ENCODE peak calls at places on chromosomes 12 and 14, in ten cellular contexts. U is MV-4-11; Y is nucleus accumbens; L is GM12892; M is midbrain; A is activated CD4-positive, alpha-beta T cell treated with anti-CD3 and anti-CD28 coated beads, Interleukin-2, amount 50 U/mL, for 24 hours; S is NCI-H2029 treated with DMSO at 0.1 percent for 48 hours; G is activated T-helper 1 cell treated with anti-CD3 and anti-CD28 coated beads, Interleukin-12 subunit alpha, Interleukin-12 subunit beta, Interleukin-2, Interleukin-4 antibody, amounts not matched to agents 30 ng/mL and 10 ng/mL and 1 ng/mL, durations not matched to agents 14 hours and 24 hours and 36 hours; K is heart right ventricle; W is frontal cortex. P is an unnamed sample.

GRCh38 chr14:50943261-50943942 is 881 bp downstream of the PYGL start:
- DNase-seq in Y (no peak), W (no peak), G (no peak), L (no peak), S (no peak), U (peak), K (peak), M (no peak), A (no peak), P (no peak)

GRCh38 chr14:64835431-64835830 is 44.3 kb downstream of the SPTB start:
- DNase-seq in M (no peak), U (no peak), W (no peak), L (no peak), A (no peak), S (no peak), G (no peak), Y (no peak), K (no peak), P (no peak)

GRCh38 chr12:1019283-1019682 is 28.3 kb downstream of the ERC1 start:
- DNase-seq in Y (no peak), M (no peak), K (no peak), W (no peak), S (no peak), A (no peak), L (no peak), G (no peak), U (no peak), P (no peak)

GRCh38 chr12:45327823-45328383 is 112.0 kb downstream of the ANO6 start:
- DNase-seq in S (no peak), K (no peak), U (no peak), L (no peak), Y (no peak), G (no peak), W (no peak), A (no peak), M (no peak), P (no peak)

GRCh38 chr14:68772761-68773381 is 20.0 kb downstream of the ZFP36L1 start:
- DNase-seq in K (no peak), Y (no peak), W (no peak), U (no peak), S (no peak), A (no peak), G (no peak), M (no peak), L (no peak), P (no peak)

GRCh38 chr14:64478634-64479250 is 13.4 kb downstream of the AKAP5 start:
- DNase-seq in K (no peak), S (no peak), U (no peak), Y (no peak), M (peak), A (no peak), G (no peak), L (no peak), W (no peak), P (no peak)

GRCh38 chr14:44833376-44833775 is 128.4 kb downstream of the KLHL28 start:
- DNase-seq in W (no peak), U (no peak), S (no peak), Y (no peak), A (no peak), G (no peak), M (no peak), K (no peak), L (no peak), P (no peak)

GRCh38 chr12:63042646-63043045 is 107.7 kb upstream of the PPM1H start:
- DNase-seq in M (no peak), A (no peak), S (no peak), L (no peak), G (no peak), W (no peak), K (no peak), Y (no peak), U (no peak), P (no peak)

GRCh38 chr12:41514050-41514449 is 325.9 kb downstream of the PDZRN4 start:
- DNase-seq in A (no peak), W (no peak), L (no peak), M (no peak), S (peak), G (no peak), K (no peak), Y (no peak), U (peak), P (no peak)

GRCh38 chr12:114735680-114736374 is 51.9 kb upstream of the TBX3 start:
- DNase-seq in S (no peak), U (no peak), A (no peak), M (no peak), L (no peak), Y (no peak), W (no peak), G (no peak), K (no peak), P (no peak)